ENCODE peak calls at places on chromosomes 12 and 14, in nine cellular contexts. G is IMR-90, R is stomach, K is sigmoid colon, N is heart left ventricle, O is A549, W is ovary, X is gastrocnemius medialis, U is Peyer's patch. P is an unnamed sample.

GRCh38 chr12:9727813-9728212 is 5.1 kb downstream of the CLECL1 start:
- DNase-seq in G (no peak), R (no peak), K (no peak), N (no peak), O (no peak), W (no peak), X (no peak), U (no peak), P (no peak)

GRCh38 chr12:32400866-32401265 is 1.5 kb downstream of the FGD4 start:
- DNase-seq in G (no peak), R (no peak), K (no peak), N (no peak), O (no peak), W (no peak), X (no peak), U (no peak), P (no peak)

GRCh38 chr12:69988601-69989194 is 163.7 kb downstream of the MYRFL start:
- DNase-seq in G (peak; percentile 65), R (no peak), K (no peak), N (no peak), O (no peak), W (no peak), X (no peak), U (no peak), P (no peak)

GRCh38 chr12:132078190-132078589 is 65.9 kb downstream of the DDX51 start:
- DNase-seq in G (peak; percentile 91), R (no peak), K (no peak), N (no peak), O (no peak), W (peak; percentile 54), X (no peak), U (no peak), P (no peak)

GRCh38 chr14:59829469-59829868 is 41.1 kb downstream of the RTN1 start:
- DNase-seq in G (no peak), R (no peak), K (no peak), N (no peak), O (no peak), W (no peak), X (no peak), U (no peak), P (no peak)

GRCh38 chr12:71438670-71439361 is 782 bp upstream of the LGR5 start:
- DNase-seq in G (no peak), R (no peak), K (no peak), N (no peak), O (no peak), W (no peak), X (no peak), U (no peak), P (no peak)

GRCh38 chr12:120064054-120064940 is 52.3 kb downstream of the RAB35 start:
- DNase-seq in G (no peak), R (no peak), K (no peak), N (no peak), O (no peak), W (no peak), X (no peak), U (no peak), P (no peak)

GRCh38 chr14:99671230-99672224 is 12.6 kb upstream of the CYP46A1 start:
- DNase-seq in G (no peak), R (no peak), K (peak; percentile 53), N (no peak), O (no peak), W (no peak), X (no peak), U (peak; percentile 63), P (no peak)

GRCh38 chr14:32635103-32635719 is 303.5 kb upstream of the NPAS3 start:
- DNase-seq in G (peak; percentile 57), R (no peak), K (no peak), N (no peak), O (no peak), W (no peak), X (no peak), U (no peak), P (no peak)

GRCh38 chr14:74933925-74934435 is 10.9 kb upstream of the RPS6KL1 start:
- DNase-seq in G (no peak), R (no peak), K (no peak), N (no peak), O (no peak), W (no peak), X (no peak), U (no peak), P (no peak)

GRCh38 chr14:60349663-60350365 is 100.8 kb downstream of the PPM1A start:
- DNase-seq in G (peak; percentile 56), R (peak; percentile 33), K (no peak), N (no peak), O (peak; percentile 56), W (peak; percentile 8), X (no peak), U (peak; percentile 65), P (peak; percentile 48)

GRCh38 chr12:6867407-6868210 is at the start of gene TPI1:
- DNase-seq in G (peak; percentile 74), R (peak; percentile 87), K (peak; percentile 96), N (peak; percentile 93), O (peak; percentile 77), W (peak; percentile 87), X (peak; percentile 79), U (peak; percentile 94), P (peak; percentile 90)
- TF ChIP-seq POLR2A in G (peak; percentile 99), R (peak; percentile 95), K (peak; percentile 96), N (peak; percentile 99), O (peak; percentile 99), W (peak; percentile 95), X (peak; percentile 95), U (peak; percentile 99), P (peak; percentile 76)

GRCh38 chr14:67512463-67513134 is 20.5 kb upstream of the PLEKHH1 start:
- DNase-seq in G (no peak), R (no peak), K (no peak), N (no peak), O (no peak), W (no peak), X (no peak), U (no peak), P (no peak)
- H3K4me1 ChIP-seq in G (no peaks in the 10 kb centered on the region), R (peaks cover 26% of the 10 kb centered on the region), K (peaks cover 13% of the 10 kb centered on the region), N (peaks cover 18% of the 10 kb centered on the region), O (no peaks in the 10 kb centered on the region), W (peaks cover 2% of the 10 kb centered on the region), X (no peaks in the 10 kb centered on the region), U (no peaks in the 10 kb centered on the region), P (peaks cover 29% of the 10 kb centered on the region)

GRCh38 chr12:52903285-52903854 is 1.5 kb downstream of the KRT8 start:
- DNase-seq in G (peak; percentile 53), R (peak; percentile 76), K (peak; percentile 90), N (peak; percentile 85), O (peak; percentile 50), W (peak; percentile 60), X (no peak), U (peak; percentile 75), P (peak; percentile 86)

GRCh38 chr12:52906049-52906645 is 1.3 kb upstream of the KRT8 start:
- DNase-seq in G (no peak), R (no peak), K (no peak), N (no peak), O (no peak), W (no peak), X (no peak), U (no peak), P (no peak)

GRCh38 chr12:52901715-52902541 is 2.9 kb downstream of the KRT8 start:
- DNase-seq in G (no peak), R (no peak), K (no peak), N (no peak), O (no peak), W (no peak), X (no peak), U (no peak), P (no peak)

GRCh38 chr12:52900896-52901714 is 3.8 kb downstream of the KRT8 start:
- DNase-seq in G (no peak), R (no peak), K (no peak), N (no peak), O (no peak), W (no peak), X (no peak), U (no peak), P (no peak)

DNA sequence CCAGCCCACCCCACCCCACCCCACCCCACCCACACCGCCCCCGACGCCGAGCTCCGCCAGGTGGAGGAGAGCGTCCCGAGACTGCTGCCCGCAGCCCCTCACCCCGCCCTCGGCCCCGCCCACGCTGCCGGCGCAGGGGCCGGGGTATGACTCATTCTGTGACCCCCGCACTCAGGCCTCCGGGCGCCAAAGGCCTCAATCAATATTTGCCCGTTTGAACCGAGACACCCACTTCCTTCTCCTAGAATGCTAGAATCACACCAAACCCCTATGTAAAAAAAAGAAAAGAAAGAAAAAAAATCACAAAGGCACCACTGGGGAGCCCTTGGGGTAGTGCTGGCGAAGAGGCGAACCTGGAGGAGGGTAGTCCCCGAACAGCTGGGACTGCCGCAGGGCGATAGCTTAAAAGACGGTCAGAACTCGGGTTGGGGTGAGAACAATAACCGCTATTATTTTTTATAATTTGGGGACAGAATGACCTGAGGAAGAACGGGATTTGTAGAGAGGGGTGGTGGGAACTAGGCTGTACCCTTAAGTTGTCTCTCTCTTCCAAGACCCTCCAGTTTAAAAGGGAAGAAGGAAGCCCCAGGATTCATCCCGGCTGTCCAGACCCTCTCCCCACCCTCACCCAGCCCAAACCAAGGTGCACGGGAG is 894 bp downstream of the KRT8 start:
- DNase-seq in G (no peak), R (peak; percentile 78), K (no peak), N (peak; percentile 71), O (peak; percentile 56), W (peak; percentile 57), X (no peak), U (peak; percentile 80), P (peak; percentile 27)
- TF ChIP-seq POLR2A in G (no peak), R (peak; percentile 29), K (no peak), N (no peak), O (no peak), W (no peak), X (no peak), U (peak; percentile 40), P (no peak)

DNA sequence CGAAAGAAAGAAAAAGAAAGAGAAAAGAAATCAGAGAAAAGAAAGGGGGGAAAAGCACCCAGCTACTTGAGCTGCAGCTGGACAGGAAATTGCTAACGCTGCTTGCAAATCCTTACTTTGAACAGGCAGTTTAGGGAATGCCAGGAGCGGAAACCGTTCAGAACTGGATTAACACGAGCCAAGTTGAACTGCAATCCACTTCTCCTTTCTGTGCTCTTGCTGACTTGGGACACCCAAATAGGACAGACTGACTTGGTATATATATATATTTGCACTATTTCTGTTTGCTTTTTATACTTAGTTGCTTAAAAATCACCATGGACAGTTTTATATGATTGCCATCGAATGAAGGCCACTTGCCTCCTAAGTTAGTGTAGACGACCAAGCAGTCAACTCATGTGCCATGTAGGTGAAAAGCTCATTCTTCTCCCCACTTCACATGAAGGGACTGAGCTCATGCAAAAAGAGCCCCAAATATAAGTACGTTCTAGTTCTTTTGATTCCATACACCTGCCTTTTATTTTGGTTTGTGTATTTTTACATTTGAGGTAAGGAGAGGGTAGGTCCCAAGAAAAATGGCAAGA is 5.5 kb downstream of the DUSP6 start:
- DNase-seq in G (peak; percentile 77), R (no peak), K (peak; percentile 75), N (no peak), O (no peak), W (no peak), X (peak; percentile 14), U (peak; percentile 56), P (no peak)
- H3K4me1 ChIP-seq in G (peaks cover 9% of the 10 kb centered on the region), R (peaks cover 47% of the 10 kb centered on the region), K (peaks cover 14% of the 10 kb centered on the region), N (peaks cover 63% of the 10 kb centered on the region), O (peaks cover 9% of the 10 kb centered on the region), W (peaks cover 3% of the 10 kb centered on the region), X (peaks cover 8% of the 10 kb centered on the region), U (no peaks in the 10 kb centered on the region), P (no peaks in the 10 kb centered on the region)